ENCODE peak calls at places on chromosomes 7 and 10, in nine cellular contexts. H, Q, C, Y, M, O, G, Z and B are unnamed samples.

GRCh38 chr10:16186564-16186963 is 250.2 kb upstream of the PTER start:
- DNase-seq in H (no peak), Y (no peak), O (no peak), G (no peak), C (no peak), M (no peak), Q (no peak), Z (no peak), B (no peak)

GRCh38 chr10:79322616-79323566 is 24.4 kb upstream of the PPIF start:
- DNase-seq in Z (no peak), H (peak), G (peak), Y (peak), O (no peak), C (no peak), Q (peak), M (no peak), B (peak)

GRCh38 chr7:140200102-140200989 is 23.6 kb upstream of the KDM7A start:
- DNase-seq in Y (no peak), M (no peak), C (peak), Z (no peak), O (no peak), H (no peak), G (no peak), Q (peak), B (peak)

GRCh38 chr10:133318494-133319127 is 9.9 kb downstream of the ZNF511 start:
- DNase-seq in Q (peak), Y (peak), H (no peak), M (peak), C (no peak), G (peak), Z (no peak), O (peak), B (no peak)

GRCh38 chr10:91540714-91541113 is 92.2 kb downstream of the PPP1R3C start:
- DNase-seq in O (no peak), Z (no peak), H (peak), M (no peak), Q (no peak), G (no peak), Y (peak), C (no peak), B (no peak)

GRCh38 chr7:33195264-33195663 is 65.9 kb downstream of the BBS9 start:
- DNase-seq in C (no peak), Z (no peak), Q (peak), G (no peak), H (peak), O (no peak), Y (no peak), M (no peak), B (no peak)

GRCh38 chr10:12628964-12629766 is 279.8 kb downstream of the CAMK1D start:
- DNase-seq in G (no peak), M (no peak), C (no peak), O (no peak), Y (no peak), Z (no peak), Q (no peak), H (no peak), B (no peak)

GRCh38 chr10:97822261-97822687 is 27.4 kb upstream of the GOLGA7B start:
- DNase-seq in H (peak), Y (peak), Q (no peak), O (no peak), G (no peak), C (no peak), M (no peak), Z (no peak), B (no peak)

GRCh38 chr7:155292680-155293226 is 4.9 kb upstream of the INSIG1 start:
- DNase-seq in Y (no peak), H (no peak), Z (no peak), G (no peak), M (no peak), Q (no peak), C (no peak), O (no peak), B (no peak)

GRCh38 chr10:51397695-51398094 is 301.7 kb downstream of the CSTF2T start:
- DNase-seq in Z (no peak), C (peak), Q (peak), H (no peak), G (no peak), Y (no peak), M (no peak), O (no peak), B (peak)